ENCODE peak calls at places on chromosomes 5 and 9, in ten cellular contexts. T is CD4-positive, alpha-beta T cell; J is AG09309; C is MM.1S; K is Calu3; M is heart left ventricle; L is fibroblast of the aortic adventitia; O is astrocyte of the spinal cord; N is stomach; U is progenitor cell of endocrine pancreas. Y is an unnamed sample.

GRCh38 chr5:98096155-98096554 is 677.3 kb upstream of the RGMB start:
- DNase-seq in N (no peak), C (no peak), K (no peak), M (no peak), J (no peak), T (no peak), U (no peak), O (peak), L (peak), Y (no peak)

GRCh38 chr5:65646938-65647337 is 22.1 kb downstream of the SHLD3 start:
- DNase-seq in T (no peak), J (no peak), C (no peak), O (no peak), N (no peak), M (no peak), U (no peak), K (no peak), L (no peak), Y (no peak)

GRCh38 chr5:56763182-56763581 is 52.2 kb upstream of the MAP3K1 start:
- DNase-seq in L (no peak), T (no peak), O (no peak), J (no peak), M (no peak), U (no peak), C (no peak), N (no peak), K (no peak), Y (no peak)

GRCh38 chr5:74864823-74865222 is 1.4 kb downstream of the FAM169A start:
- DNase-seq in J (no peak), K (no peak), T (no peak), U (no peak), C (no peak), L (no peak), M (no peak), O (no peak), N (no peak), Y (no peak)

GRCh38 chr5:33023649-33024048 is 312.5 kb downstream of the NPR3 start:
- DNase-seq in M (no peak), U (no peak), J (no peak), C (no peak), O (no peak), T (no peak), K (no peak), N (no peak), L (peak), Y (no peak)

GRCh38 chr5:143758750-143759149 is 53.2 kb upstream of the HMHB1 start:
- DNase-seq in O (no peak), K (no peak), T (no peak), L (peak), C (no peak), U (no peak), J (peak), N (no peak), M (no peak), Y (no peak)

GRCh38 chr9:91522496-91522895 is 98.9 kb upstream of the NFIL3 start:
- DNase-seq in O (no peak), C (no peak), N (no peak), J (no peak), K (no peak), M (no peak), U (no peak), T (no peak), L (peak), Y (no peak)

GRCh38 chr9:98518556-98518955 is 190.2 kb downstream of the GABBR2 start:
- DNase-seq in U (no peak), N (no peak), K (no peak), O (no peak), M (no peak), L (no peak), C (no peak), J (no peak), T (no peak), Y (no peak)

GRCh38 chr5:59021286-59021673 is 438.4 kb downstream of the RAB3C start:
- DNase-seq in C (no peak), T (no peak), K (no peak), M (no peak), U (no peak), O (peak), J (no peak), L (no peak), N (no peak), Y (no peak)

GRCh38 chr9:78015242-78015641 is 16.4 kb downstream of the GNAQ start:
- DNase-seq in N (no peak), K (no peak), L (no peak), M (no peak), U (no peak), O (no peak), T (no peak), C (no peak), J (no peak), Y (no peak)

GRCh38 chr9:27421567-27421966 is 102.5 kb upstream of the IFNK start:
- DNase-seq in M (no peak), C (no peak), N (no peak), T (no peak), J (no peak), O (no peak), K (no peak), L (no peak), U (no peak), Y (no peak)

GRCh38 chr5:116573279-116573616 is 1.4 kb downstream of the SEMA6A start:
- DNase-seq in C (no peak), M (peak), N (peak), J (no peak), O (no peak), L (no peak), U (peak), T (no peak), K (peak), Y (peak)

GRCh38 chr5:32304622-32305021 is 8.1 kb downstream of the MTMR12 start:
- DNase-seq in T (no peak), L (no peak), J (no peak), C (no peak), O (no peak), N (no peak), M (no peak), U (no peak), K (no peak), Y (no peak)

DNA sequence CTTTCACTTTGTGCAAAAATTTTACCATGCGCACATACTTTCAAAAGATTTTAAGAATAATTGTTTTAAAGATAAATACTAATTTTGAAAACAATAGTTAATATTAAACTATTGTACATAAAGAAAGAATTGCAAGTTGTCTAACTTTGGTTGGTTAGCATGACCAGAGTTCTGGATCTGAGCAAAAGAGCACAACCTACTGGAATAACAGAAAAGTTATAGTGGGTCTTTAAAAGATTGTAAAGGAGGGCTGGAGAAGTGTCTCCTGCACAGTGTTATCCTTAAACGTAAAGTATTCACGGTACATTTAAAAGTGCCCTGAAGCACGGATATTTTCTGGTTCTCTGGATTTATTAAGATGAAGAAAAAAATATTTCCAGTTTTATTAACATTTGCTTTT is 70.6 kb downstream of the GLIS3 start:
- DNase-seq in J (no peak), M (no peak), C (no peak), T (no peak), K (no peak), L (no peak), N (no peak), O (no peak), U (no peak), Y (no peak)
- TF ChIP-seq CTCF in J (no peak), M (no peak), C (no peak), T (no peak), K (no peak), L (peak), N (no peak), O (peak), U (no peak), Y (no peak)

DNA sequence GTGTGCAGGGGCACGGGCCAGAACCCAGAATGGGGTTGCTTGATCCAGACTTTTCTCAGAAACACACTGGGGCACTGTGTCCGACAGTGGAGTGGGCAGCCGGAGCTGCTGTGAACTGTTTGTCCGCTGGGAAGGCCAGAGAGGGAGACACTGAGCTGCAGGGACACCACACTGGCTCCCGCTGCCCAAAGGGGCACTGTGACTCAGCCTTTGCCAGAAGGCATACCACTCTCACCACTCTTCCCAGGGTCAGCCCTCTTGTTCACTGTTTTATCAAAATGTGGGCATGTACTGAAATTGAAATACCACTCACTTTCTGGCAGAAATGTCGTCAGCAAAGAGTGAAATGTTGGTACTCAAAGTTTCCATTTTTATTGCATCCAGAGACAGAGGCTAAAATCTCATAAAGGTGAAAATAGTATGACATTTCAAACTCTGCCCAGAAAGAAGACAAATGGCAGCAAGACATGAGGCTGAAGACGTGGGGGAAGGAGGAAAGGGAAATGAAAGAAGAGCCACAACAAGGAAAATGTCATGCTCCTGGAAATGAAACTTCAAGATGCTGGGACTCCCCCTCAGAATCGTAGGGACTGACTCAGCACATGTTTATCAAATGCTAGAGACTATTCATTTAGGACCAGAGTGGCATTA is 4.5 kb upstream of the IL7R start:
- DNase-seq in K (no peak), L (no peak), N (no peak), M (no peak), U (no peak), J (no peak), C (peak), O (no peak), T (no peak), Y (no peak)
- TF ChIP-seq CTCF in K (no peak), L (no peak), N (no peak), M (no peak), U (no peak), J (no peak), C (peak), O (peak), T (no peak), Y (no peak)

GRCh38 chr5:97046270-97046982 is 96.0 kb downstream of the LIX1 start:
- DNase-seq in O (peak), M (no peak), C (no peak), L (peak), K (no peak), J (peak), U (no peak), T (no peak), N (no peak), Y (no peak)
- TF ChIP-seq CTCF in O (no peak), M (no peak), C (no peak), L (no peak), K (no peak), J (peak), U (no peak), T (no peak), N (no peak), Y (no peak)

GRCh38 chr9:89439571-89439970 is 58.3 kb downstream of the SEMA4D start:
- DNase-seq in U (no peak), T (no peak), N (no peak), M (no peak), L (no peak), O (no peak), K (no peak), J (no peak), C (no peak), Y (peak)

GRCh38 chr9:89440951-89441654 is 56.8 kb downstream of the SEMA4D start:
- DNase-seq in N (peak), O (no peak), C (no peak), T (no peak), K (no peak), L (no peak), U (no peak), M (no peak), J (no peak), Y (peak)

GRCh38 chr9:89441655-89441970 is 56.3 kb downstream of the SEMA4D start:
- DNase-seq in U (no peak), N (no peak), T (no peak), L (no peak), M (no peak), J (no peak), K (no peak), C (no peak), O (no peak), Y (peak)

GRCh38 chr9:89440046-89440445 is 57.9 kb downstream of the SEMA4D start:
- DNase-seq in O (no peak), C (no peak), M (no peak), T (no peak), J (no peak), K (no peak), N (no peak), L (no peak), U (no peak), Y (peak)

GRCh38 chr9:89440548-89440947 is 57.4 kb downstream of the SEMA4D start:
- DNase-seq in N (peak), C (no peak), O (no peak), J (no peak), K (no peak), L (no peak), T (no peak), U (no peak), M (no peak), Y (peak)
- TF ChIP-seq CTCF in N (no peak), C (no peak), O (no peak), J (no peak), K (no peak), L (no peak), T (no peak), U (no peak), M (no peak), Y (no peak)

Y was measured in kidney.